ENCODE peak calls at places on chromosomes 6 and 20, in ten cellular contexts. K, P, U, H, V, N, C, E, O and Y are unnamed samples.

GRCh38 chr6:108119212-108120141 is 44.9 kb upstream of the OSTM1 start:
- DNase-seq in K (no peak), P (no peak), U (no peak), H (peak; percentile 74), V (peak; percentile 80), N (no peak), C (no peak), E (no peak), O (no peak), Y (no peak)

GRCh38 chr20:34269996-34270627 is 28.9 kb downstream of the ASIP start:
- DNase-seq in K (peak; percentile 40), P (peak; percentile 34), U (no peak), H (no peak), V (no peak), N (peak; percentile 5), C (no peak), E (no peak), O (no peak), Y (no peak)

GRCh38 chr6:112149719-112150263 is 62.4 kb downstream of the FAM229B start:
- DNase-seq in K (peak; percentile 84), P (peak; percentile 91), U (no peak), H (no peak), V (no peak), N (no peak), C (no peak), E (no peak), O (no peak), Y (no peak)

GRCh38 chr6:168536665-168537249 is 95.8 kb downstream of the SMOC2 start:
- DNase-seq in K (no peak), P (no peak), U (no peak), H (no peak), V (no peak), N (no peak), C (no peak), E (no peak), O (no peak), Y (no peak)

GRCh38 chr20:35572838-35573237 is 31.0 kb downstream of the ERGIC3 start:
- DNase-seq in K (peak; percentile 31), P (no peak), U (no peak), H (no peak), V (peak; percentile 32), N (no peak), C (no peak), E (no peak), O (no peak), Y (no peak)

GRCh38 chr6:77445214-77445613 is 18.1 kb downstream of the HTR1B start:
- DNase-seq in K (no peak), P (no peak), U (no peak), H (no peak), V (no peak), N (no peak), C (no peak), E (no peak), O (no peak), Y (no peak)

GRCh38 chr6:20868397-20869185 is 334.3 kb downstream of the CDKAL1 start:
- DNase-seq in K (no peak), P (peak; percentile 4), U (no peak), H (peak; percentile 55), V (peak; percentile 78), N (no peak), C (no peak), E (no peak), O (no peak), Y (no peak)

GRCh38 chr20:14924433-14924832 is 587.0 kb upstream of the FLRT3 start:
- DNase-seq in K (no peak), P (no peak), U (peak; percentile 51), H (no peak), V (no peak), N (peak; percentile 14), C (no peak), E (no peak), O (no peak), Y (no peak)

GRCh38 chr6:118899948-118900347 is 6.0 kb downstream of the ASF1A start:
- DNase-seq in K (no peak), P (no peak), U (no peak), H (peak; percentile 37), V (peak; percentile 20), N (no peak), C (no peak), E (no peak), O (no peak), Y (no peak)

GRCh38 chr6:26311385-26312095 is 53.5 kb upstream of the BTN3A2 start:
- DNase-seq in K (peak; percentile 62), P (peak; percentile 80), U (peak; percentile 92), H (peak; percentile 50), V (peak; percentile 79), N (peak; percentile 81), C (peak; percentile 85), E (peak; percentile 71), O (peak; percentile 56), Y (peak; percentile 38)

GRCh38 chr20:10432079-10432478 is 1.9 kb downstream of the MKKS start:
- DNase-seq in K (peak; percentile 34), P (no peak), U (no peak), H (no peak), V (no peak), N (no peak), C (no peak), E (no peak), O (no peak), Y (no peak)

GRCh38 chr20:20713244-20713765 is 861 bp upstream of the RALGAPA2 start:
- DNase-seq in K (peak; percentile 7), P (no peak), U (no peak), H (no peak), V (no peak), N (no peak), C (no peak), E (no peak), O (no peak), Y (no peak)

GRCh38 chr20:63454729-63455567 is 17.5 kb downstream of the KCNQ2 start:
- DNase-seq in K (no peak), P (no peak), U (no peak), H (no peak), V (no peak), N (no peak), C (no peak), E (no peak), O (no peak), Y (no peak)

GRCh38 chr20:63455568-63455859 is 16.9 kb downstream of the KCNQ2 start:
- DNase-seq in K (no peak), P (no peak), U (no peak), H (no peak), V (no peak), N (no peak), C (no peak), E (no peak), O (no peak), Y (no peak)

GRCh38 chr20:63457737-63458136 is 14.7 kb downstream of the KCNQ2 start:
- DNase-seq in K (peak; percentile 78), P (peak; percentile 11), U (peak; percentile 81), H (no peak), V (no peak), N (no peak), C (peak; percentile 75), E (no peak), O (no peak), Y (peak; percentile 61)

GRCh38 chr20:63458170-63459069 is 14.0 kb downstream of the KCNQ2 start:
- DNase-seq in K (no peak), P (no peak), U (no peak), H (no peak), V (no peak), N (no peak), C (no peak), E (no peak), O (no peak), Y (no peak)

GRCh38 chr20:63456429-63457284 is 15.8 kb downstream of the KCNQ2 start:
- DNase-seq in K (peak; percentile 51), P (no peak), U (no peak), H (no peak), V (no peak), N (no peak), C (no peak), E (no peak), O (no peak), Y (no peak)
- TF ChIP-seq EZH2 in K (no peak), P (no peak), U (no peak), H (no peak), V (no peak), N (no peak), C (no peak), E (no peak), O (no peak), Y (no peak)

DNA sequence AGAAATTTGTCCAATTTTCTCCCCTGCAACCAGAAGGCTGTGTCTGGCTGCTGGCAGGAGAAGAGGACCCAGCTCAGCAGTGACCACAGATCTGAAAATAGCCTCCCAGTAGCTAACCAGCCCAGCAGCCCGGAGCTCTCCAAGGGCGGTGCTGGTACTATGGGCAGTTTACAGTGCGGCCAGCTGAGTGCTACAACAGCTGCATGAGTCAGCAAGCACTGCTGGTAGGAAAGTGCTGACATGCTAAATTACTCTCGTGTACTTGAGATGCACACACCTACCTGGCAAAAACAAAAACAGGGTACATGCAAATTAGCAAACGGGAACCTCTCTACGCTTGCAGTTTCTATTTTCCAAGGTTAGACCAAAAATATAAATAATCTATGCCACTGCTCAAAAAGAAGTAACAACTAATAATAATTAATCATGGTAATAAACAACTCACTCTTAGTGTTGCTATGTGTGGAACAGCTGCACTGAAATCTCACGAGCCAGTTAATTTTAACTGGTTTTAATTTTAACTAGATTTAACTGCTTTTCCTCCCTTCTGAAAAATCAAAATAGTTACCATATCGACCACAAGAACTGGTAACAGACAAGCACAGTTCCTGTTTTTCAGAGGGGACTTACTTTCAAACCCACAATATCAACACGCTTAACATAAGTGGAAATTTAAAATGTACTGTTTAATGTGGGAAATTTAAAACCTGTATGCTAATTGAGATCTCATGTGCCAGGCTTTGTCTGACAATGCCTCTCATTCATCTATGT is 10.8 kb downstream of the BACH2 start:
- DNase-seq in K (peak; percentile 96), P (peak; percentile 96), U (peak; percentile 80), H (peak; percentile 74), V (peak; percentile 78), N (peak; percentile 90), C (peak; percentile 92), E (peak; percentile 76), O (peak; percentile 95), Y (no peak)
- H3K4me3 ChIP-seq in K (peak overlapping the region; percentile 62), P (peak overlapping the region; percentile 72), U (peak overlapping the region; percentile 74), H (no peak overlapping the region), V (no peak overlapping the region), N (peak overlapping the region; percentile 64), C (no peak overlapping the region), E (peak overlapping the region; percentile 46), O (peak overlapping the region; percentile 39), Y (no peak overlapping the region)

GRCh38 chr6:30461055-30461454 is 28.3 kb upstream of the HLA-E start:
- DNase-seq in K (no peak), P (no peak), U (no peak), H (no peak), V (no peak), N (no peak), C (no peak), E (no peak), O (no peak), Y (no peak)
- H2AFZ ChIP-seq in K (no peak overlapping the region), P (no peak overlapping the region), U (no peak overlapping the region), H (no peak overlapping the region), V (no peak overlapping the region), N (no peak overlapping the region), C (no peak overlapping the region), E (no peak overlapping the region), O (no peak overlapping the region), Y (no peak overlapping the region)

DNA sequence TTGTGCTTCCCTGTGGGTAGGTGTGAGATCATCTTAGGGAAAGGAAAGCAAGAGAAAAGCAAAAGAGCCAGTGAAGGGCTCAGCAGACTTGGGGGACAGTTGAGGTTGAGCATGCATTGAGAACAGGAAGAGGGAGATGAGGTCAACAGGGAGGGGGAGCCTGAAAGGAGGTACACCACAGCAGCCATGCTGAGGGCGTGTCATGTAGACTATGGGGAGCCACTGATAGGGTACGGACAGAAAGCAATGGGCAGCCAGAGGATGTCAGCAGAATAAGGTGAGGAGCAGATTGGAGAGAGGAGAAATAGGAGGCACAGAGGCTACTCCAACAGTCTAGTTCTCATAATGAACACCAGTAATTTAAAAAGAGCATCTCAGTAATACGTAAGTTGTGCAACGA is 351.1 kb upstream of the HTR1E start:
- DNase-seq in K (no peak), P (no peak), U (no peak), H (no peak), V (no peak), N (no peak), C (no peak), E (no peak), O (no peak), Y (no peak)
- TF ChIP-seq EZH2 in K (no peak), P (no peak), U (no peak), H (no peak), V (no peak), N (no peak), C (no peak), E (no peak), O (no peak), Y (no peak)